ENCODE peak calls at places on chromosome 11, in eight cellular contexts. E is Ammon's horn, G is H1, P is T-cell, Q is GM23338, S is MCF 10A, B is LoVo, C is OCI-M1. Y is an unnamed sample.

GRCh38 chr11:112012877-112013276 is 12.3 kb upstream of the DLAT start:
- DNase-seq in G (no peak), P (no peak), B (no peak), C (no peak), E (no peak), S (peak; percentile 76), Q (no peak), Y (no peak)

GRCh38 chr11:70019576-70020011 is 58.5 kb upstream of the ANO1 start:
- DNase-seq in B (no peak), E (no peak), P (no peak), S (peak; percentile 7), Q (no peak), G (no peak), C (no peak), Y (no peak)

GRCh38 chr11:62193954-62194353 is 3.9 kb downstream of the SCGB1D1 start:
- DNase-seq in E (no peak), P (no peak), S (peak; percentile 17), G (no peak), Q (peak; percentile 66), B (no peak), C (no peak), Y (no peak)

GRCh38 chr11:75308986-75309385 is 42.5 kb downstream of the ARRB1 start:
- DNase-seq in Q (no peak), B (no peak), S (no peak), G (no peak), E (no peak), P (no peak), C (no peak), Y (no peak)

GRCh38 chr11:68099474-68100405 is 21.4 kb downstream of the CHKA start:
- DNase-seq in G (no peak), E (no peak), Q (peak; percentile 26), P (peak; percentile 17), B (peak; percentile 7), C (peak; percentile 99), S (no peak), Y (no peak)

GRCh38 chr11:121717296-121717695 is 264.5 kb upstream of the SORL1-AS1 start:
- DNase-seq in S (no peak), P (no peak), G (no peak), C (no peak), Q (no peak), E (no peak), B (no peak), Y (no peak)

GRCh38 chr11:18172686-18173085 is at the start of gene MRGPRX4:
- DNase-seq in C (no peak), B (no peak), S (no peak), Q (no peak), P (no peak), E (no peak), G (no peak), Y (no peak)

GRCh38 chr11:76240666-76241065 is 34.4 kb upstream of the WNT11 start:
- DNase-seq in E (no peak), Q (no peak), G (no peak), S (no peak), B (no peak), P (no peak), C (no peak), Y (no peak)

GRCh38 chr11:35099278-35100018 is 39.5 kb upstream of the CD44 start:
- DNase-seq in B (no peak), G (no peak), P (no peak), Q (no peak), S (peak; percentile 56), E (no peak), C (no peak), Y (no peak)

GRCh38 chr11:6285019-6285418 is 25.4 kb downstream of the CCKBR start:
- DNase-seq in B (no peak), S (no peak), G (no peak), E (no peak), C (no peak), P (no peak), Q (no peak), Y (no peak)

GRCh38 chr11:47152126-47152952 is 24.3 kb downstream of the ARFGAP2 start:
- DNase-seq in P (no peak), E (no peak), C (no peak), G (no peak), S (no peak), Q (no peak), B (no peak), Y (no peak)

GRCh38 chr11:123608945-123609344 is 45.5 kb downstream of the SCN3B start:
- DNase-seq in S (no peak), B (no peak), E (no peak), P (no peak), Q (no peak), C (no peak), G (no peak), Y (no peak)

GRCh38 chr11:124586247-124586860 is 16.6 kb downstream of the OR8A1 start:
- DNase-seq in C (peak; percentile 95), B (peak; percentile 65), S (peak; percentile 74), P (peak; percentile 7), Q (peak; percentile 76), G (peak; percentile 39), E (peak; percentile 70), Y (no peak)

GRCh38 chr11:33227578-33228261 is 29.5 kb upstream of the HIPK3 start:
- DNase-seq in G (no peak), C (peak; percentile 75), Q (no peak), B (no peak), E (no peak), P (no peak), S (peak; percentile 60), Y (no peak)

GRCh38 chr11:79434263-79434662 is 6.6 kb downstream of the TENM4 start:
- DNase-seq in P (no peak), B (no peak), S (no peak), C (no peak), Q (no peak), G (no peak), E (no peak), Y (no peak)

GRCh38 chr11:32852142-32852541 is 22.4 kb downstream of the PRRG4 start:
- DNase-seq in E (no peak), G (no peak), S (peak; percentile 75), P (no peak), Q (no peak), B (peak; percentile 87), C (peak; percentile 7), Y (no peak)

GRCh38 chr11:75262436-75262835 is 21.9 kb downstream of the TPBGL start:
- DNase-seq in E (no peak), P (no peak), C (no peak), B (no peak), G (no peak), S (no peak), Q (no peak), Y (no peak)

GRCh38 chr11:91164452-91164822 is 941.6 kb upstream of the CHORDC1 start:
- DNase-seq in B (no peak), Q (no peak), S (no peak), C (no peak), E (no peak), G (no peak), P (no peak), Y (no peak)

GRCh38 chr11:117600261-117600783 is 196.7 kb downstream of the DSCAML1 start:
- DNase-seq in S (no peak), E (peak; percentile 94), Q (no peak), B (no peak), P (no peak), G (no peak), C (no peak), Y (no peak)

GRCh38 chr11:393219-394033 is 583 bp upstream of the PKP3 start:
- DNase-seq in C (no peak), E (no peak), P (no peak), Q (no peak), B (peak; percentile 83), G (no peak), S (peak; percentile 92), Y (no peak)

GRCh38 chr11:68136866-68137265 is 15.7 kb upstream of the CHKA start:
- DNase-seq in B (no peak), S (no peak), E (no peak), Q (no peak), G (no peak), P (no peak), C (no peak), Y (no peak)

GRCh38 chr11:87194985-87195820 is 157.5 kb downstream of the TMEM135 start:
- DNase-seq in Q (no peak), P (no peak), C (no peak), G (no peak), S (no peak), E (no peak), B (no peak), Y (no peak)

GRCh38 chr11:34256591-34256990 is 101.2 kb downstream of the ABTB2 start:
- DNase-seq in P (no peak), E (no peak), B (no peak), G (no peak), Q (no peak), S (no peak), C (no peak), Y (no peak)

GRCh38 chr11:108944486-108945178 is 279.8 kb downstream of the DDX10 start:
- DNase-seq in C (no peak), P (no peak), G (no peak), B (no peak), S (no peak), E (no peak), Q (no peak), Y (no peak)

GRCh38 chr11:12157241-12157661 is 46.9 kb downstream of the MICAL2 start:
- DNase-seq in B (no peak), G (no peak), E (no peak), C (peak; percentile 63), P (no peak), Q (no peak), S (no peak), Y (no peak)

GRCh38 chr11:95104121-95104830 is 14.6 kb downstream of the ENDOD1 start:
- DNase-seq in G (no peak), P (no peak), S (no peak), B (no peak), C (no peak), Q (no peak), E (no peak), Y (no peak)

GRCh38 chr11:27898166-27898565 is 197.9 kb upstream of the BDNF start:
- DNase-seq in G (no peak), E (no peak), B (no peak), P (no peak), C (no peak), S (no peak), Q (no peak), Y (no peak)

GRCh38 chr11:1532606-1533341 is 39.3 kb downstream of the DUSP8 start:
- DNase-seq in B (no peak), P (no peak), Q (no peak), C (no peak), E (no peak), S (no peak), G (no peak), Y (no peak)

GRCh38 chr11:16606784-16607674 is 131.4 kb upstream of the C11orf58 start:
- DNase-seq in C (no peak), G (no peak), S (peak; percentile 20), B (no peak), Q (peak; percentile 58), E (peak; percentile 44), P (no peak), Y (no peak)

GRCh38 chr11:10742460-10743208 is 8.4 kb upstream of the CTR9 start:
- DNase-seq in E (no peak), S (no peak), G (no peak), Q (no peak), C (peak; percentile 78), P (peak; percentile 22), B (no peak), Y (no peak)

GRCh38 chr11:129280027-129280811 is 88.1 kb upstream of the ARHGAP32 start:
- DNase-seq in S (peak; percentile 35), B (no peak), Q (no peak), G (no peak), E (no peak), C (no peak), P (no peak), Y (no peak)

Y was measured in iPS DF 19.7.